ENCODE peak calls at places on chromosomes 7 and 10, in ten cellular contexts. One of them, this sample, is unnamed.

GRCh38 chr10:28722065-28722803 is 44.9 kb downstream of the BAMBI start:
- DNase-seq in foreskin fibroblast: peak
- DNase-seq in OCI-LY7: no peak
- DNase-seq in stomach: no peak
- DNase-seq in fibroblast of pulmonary artery: peak
- DNase-seq in AG10803: peak
- DNase-seq in HCT116: no peak
- DNase-seq in AG09309: no peak
- DNase-seq in spleen: peak
- DNase-seq in K562: no peak
- DNase-seq in this sample: no peak

GRCh38 chr7:81819861-81820260 is 50.0 kb upstream of the HGF start:
- DNase-seq in AG10803: peak
- DNase-seq in spleen: no peak
- DNase-seq in K562: no peak
- DNase-seq in fibroblast of pulmonary artery: no peak
- DNase-seq in foreskin fibroblast: peak
- DNase-seq in OCI-LY7: no peak
- DNase-seq in AG09309: no peak
- DNase-seq in HCT116: no peak
- DNase-seq in stomach: no peak
- DNase-seq in this sample: no peak

GRCh38 chr10:36209480-36209879 is 567.4 kb upstream of the FZD8 start:
- DNase-seq in AG09309: no peak
- DNase-seq in K562: no peak
- DNase-seq in HCT116: no peak
- DNase-seq in AG10803: no peak
- DNase-seq in spleen: no peak
- DNase-seq in fibroblast of pulmonary artery: no peak
- DNase-seq in stomach: no peak
- DNase-seq in OCI-LY7: no peak
- DNase-seq in foreskin fibroblast: no peak
- DNase-seq in this sample: no peak

GRCh38 chr7:3673524-3673923 is 372.5 kb downstream of the SDK1 start:
- DNase-seq in AG10803: no peak
- DNase-seq in HCT116: no peak
- DNase-seq in stomach: peak
- DNase-seq in OCI-LY7: peak
- DNase-seq in foreskin fibroblast: no peak
- DNase-seq in AG09309: no peak
- DNase-seq in fibroblast of pulmonary artery: peak
- DNase-seq in K562: peak
- DNase-seq in spleen: no peak
- DNase-seq in this sample: no peak

GRCh38 chr7:35758421-35758820 is 42.4 kb upstream of the SEPTIN7 start:
- DNase-seq in foreskin fibroblast: no peak
- DNase-seq in K562: peak
- DNase-seq in OCI-LY7: peak
- DNase-seq in HCT116: no peak
- DNase-seq in AG09309: no peak
- DNase-seq in stomach: no peak
- DNase-seq in AG10803: no peak
- DNase-seq in fibroblast of pulmonary artery: no peak
- DNase-seq in spleen: no peak
- DNase-seq in this sample: no peak

GRCh38 chr10:73771722-73772279 is 10.0 kb upstream of the CHCHD1 start:
- DNase-seq in stomach: peak
- DNase-seq in HCT116: peak
- DNase-seq in AG10803: peak
- DNase-seq in spleen: peak
- DNase-seq in AG09309: no peak
- DNase-seq in OCI-LY7: peak
- DNase-seq in foreskin fibroblast: peak
- DNase-seq in fibroblast of pulmonary artery: peak
- DNase-seq in K562: no peak
- DNase-seq in this sample: no peak

GRCh38 chr7:138396251-138397070 is 63.6 kb upstream of the TRIM24 start:
- DNase-seq in K562: no peak
- DNase-seq in stomach: peak
- DNase-seq in foreskin fibroblast: no peak
- DNase-seq in spleen: no peak
- DNase-seq in AG09309: no peak
- DNase-seq in AG10803: no peak
- DNase-seq in HCT116: no peak
- DNase-seq in fibroblast of pulmonary artery: no peak
- DNase-seq in OCI-LY7: no peak
- DNase-seq in this sample: peak

GRCh38 chr10:24469993-24470392 is 253.7 kb downstream of the ARHGAP21 start:
- DNase-seq in OCI-LY7: no peak
- DNase-seq in K562: no peak
- DNase-seq in fibroblast of pulmonary artery: no peak
- DNase-seq in stomach: no peak
- DNase-seq in spleen: no peak
- DNase-seq in foreskin fibroblast: peak
- DNase-seq in HCT116: no peak
- DNase-seq in AG09309: no peak
- DNase-seq in AG10803: no peak
- DNase-seq in this sample: peak

GRCh38 chr7:99102809-99103690 is 40.9 kb downstream of the SMURF1 start:
- DNase-seq in foreskin fibroblast: peak
- DNase-seq in stomach: no peak
- DNase-seq in spleen: no peak
- DNase-seq in OCI-LY7: no peak
- DNase-seq in K562: no peak
- DNase-seq in AG10803: peak
- DNase-seq in fibroblast of pulmonary artery: peak
- DNase-seq in HCT116: no peak
- DNase-seq in AG09309: no peak
- DNase-seq in this sample: no peak

GRCh38 chr7:127393370-127394058 is 1.0 kb upstream of the ZNF800 start:
- DNase-seq in foreskin fibroblast: peak
- DNase-seq in OCI-LY7: no peak
- DNase-seq in HCT116: no peak
- DNase-seq in stomach: no peak
- DNase-seq in AG10803: peak
- DNase-seq in K562: no peak
- DNase-seq in spleen: peak
- DNase-seq in fibroblast of pulmonary artery: no peak
- DNase-seq in AG09309: no peak
- DNase-seq in this sample: no peak

GRCh38 chr7:27106181-27106905 is 3.9 kb upstream of the HOXA2 start:
- DNase-seq in K562: no peak
- DNase-seq in foreskin fibroblast: peak
- DNase-seq in HCT116: no peak
- DNase-seq in stomach: no peak
- DNase-seq in AG09309: no peak
- DNase-seq in spleen: no peak
- DNase-seq in OCI-LY7: no peak
- DNase-seq in fibroblast of pulmonary artery: no peak
- DNase-seq in AG10803: no peak
- DNase-seq in this sample: no peak

GRCh38 chr7:18978108-18978495 is 139.3 kb downstream of the TWIST1 start:
- DNase-seq in K562: no peak
- DNase-seq in foreskin fibroblast: peak
- DNase-seq in AG09309: peak
- DNase-seq in stomach: no peak
- DNase-seq in spleen: no peak
- DNase-seq in OCI-LY7: no peak
- DNase-seq in HCT116: peak
- DNase-seq in AG10803: peak
- DNase-seq in fibroblast of pulmonary artery: peak
- DNase-seq in this sample: peak

GRCh38 chr7:105020926-105021325 is 6.9 kb downstream of the KMT2E start:
- DNase-seq in HCT116: no peak
- DNase-seq in spleen: no peak
- DNase-seq in foreskin fibroblast: no peak
- DNase-seq in fibroblast of pulmonary artery: no peak
- DNase-seq in OCI-LY7: no peak
- DNase-seq in AG09309: no peak
- DNase-seq in K562: no peak
- DNase-seq in AG10803: no peak
- DNase-seq in stomach: no peak
- DNase-seq in this sample: no peak

GRCh38 chr7:105016083-105017075 is 2.4 kb downstream of the KMT2E start:
- DNase-seq in stomach: no peak
- DNase-seq in OCI-LY7: no peak
- DNase-seq in K562: no peak
- DNase-seq in AG10803: peak
- DNase-seq in fibroblast of pulmonary artery: peak
- DNase-seq in HCT116: no peak
- DNase-seq in AG09309: no peak
- DNase-seq in foreskin fibroblast: peak
- DNase-seq in spleen: no peak
- DNase-seq in this sample: no peak

GRCh38 chr7:105022458-105022857 is 8.5 kb downstream of the KMT2E start:
- DNase-seq in fibroblast of pulmonary artery: no peak
- DNase-seq in AG09309: no peak
- DNase-seq in stomach: no peak
- DNase-seq in HCT116: no peak
- DNase-seq in spleen: no peak
- DNase-seq in K562: no peak
- DNase-seq in AG10803: no peak
- DNase-seq in foreskin fibroblast: no peak
- DNase-seq in OCI-LY7: no peak
- DNase-seq in this sample: no peak

GRCh38 chr7:105017263-105018051 is 3.5 kb downstream of the KMT2E start:
- DNase-seq in HCT116: no peak
- DNase-seq in spleen: no peak
- DNase-seq in fibroblast of pulmonary artery: no peak
- DNase-seq in K562: no peak
- DNase-seq in AG09309: no peak
- DNase-seq in AG10803: no peak
- DNase-seq in foreskin fibroblast: no peak
- DNase-seq in OCI-LY7: peak
- DNase-seq in stomach: no peak
- DNase-seq in this sample: no peak

DNA sequence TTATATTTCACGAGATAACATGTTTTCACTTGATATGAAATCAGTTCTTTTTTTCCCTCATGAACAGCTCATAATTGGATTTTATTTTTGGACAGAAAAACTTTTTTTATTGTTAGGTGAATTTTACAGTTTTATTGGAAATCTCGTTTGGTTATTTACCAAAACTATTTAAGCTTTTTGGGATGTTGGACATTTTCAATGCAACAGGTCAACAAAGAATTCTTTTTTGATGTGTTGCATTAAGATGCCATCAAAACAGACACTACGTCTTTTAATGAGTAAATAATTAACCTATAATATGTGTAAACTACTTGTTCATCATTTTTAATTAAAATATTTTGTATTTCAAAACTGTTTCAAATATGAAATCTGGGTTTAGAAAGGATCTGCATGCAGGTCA is 5.3 kb downstream of the KMT2E start:
- DNase-seq in HCT116: no peak
- DNase-seq in stomach: no peak
- DNase-seq in foreskin fibroblast: no peak
- DNase-seq in AG09309: no peak
- DNase-seq in fibroblast of pulmonary artery: no peak
- DNase-seq in OCI-LY7: no peak
- DNase-seq in AG10803: no peak
- DNase-seq in K562: no peak
- DNase-seq in spleen: no peak
- DNase-seq in this sample: no peak
- H3K4me3 ChIP-seq in HCT116: no peak
- H3K4me3 ChIP-seq in stomach: peak
- H3K4me3 ChIP-seq in foreskin fibroblast: no peak
- H3K4me3 ChIP-seq in AG09309: no peak
- H3K4me3 ChIP-seq in fibroblast of pulmonary artery: no peak
- H3K4me3 ChIP-seq in OCI-LY7: peak
- H3K4me3 ChIP-seq in AG10803: no peak
- H3K4me3 ChIP-seq in K562: no peak
- H3K4me3 ChIP-seq in spleen: no peak
- H3K4me3 ChIP-seq in this sample: no peak

GRCh38 chr7:149497467-149498261 is at the start of gene ZNF746:
- DNase-seq in K562: peak
- DNase-seq in stomach: peak
- DNase-seq in OCI-LY7: peak
- DNase-seq in foreskin fibroblast: peak
- DNase-seq in HCT116: peak
- DNase-seq in AG09309: peak
- DNase-seq in fibroblast of pulmonary artery: peak
- DNase-seq in AG10803: peak
- DNase-seq in spleen: peak
- DNase-seq in this sample: no peak
- TF ChIP-seq CTCF in K562: peak
- TF ChIP-seq CTCF in stomach: no peak
- TF ChIP-seq CTCF in OCI-LY7: peak
- TF ChIP-seq CTCF in foreskin fibroblast: peak
- TF ChIP-seq CTCF in HCT116: peak
- TF ChIP-seq CTCF in AG09309: peak
- TF ChIP-seq CTCF in fibroblast of pulmonary artery: peak
- TF ChIP-seq CTCF in AG10803: peak
- TF ChIP-seq CTCF in spleen: peak
- TF ChIP-seq CTCF in this sample: peak

GRCh38 chr7:87747681-87748080 is 119.5 kb downstream of the RUNDC3B start:
- DNase-seq in spleen: no peak
- DNase-seq in K562: no peak
- DNase-seq in foreskin fibroblast: no peak
- DNase-seq in fibroblast of pulmonary artery: no peak
- DNase-seq in AG09309: no peak
- DNase-seq in stomach: no peak
- DNase-seq in AG10803: no peak
- DNase-seq in OCI-LY7: no peak
- DNase-seq in HCT116: no peak
- DNase-seq in this sample: no peak
- H3K4me3 ChIP-seq in spleen: no peak
- H3K4me3 ChIP-seq in K562: no peak
- H3K4me3 ChIP-seq in foreskin fibroblast: no peak
- H3K4me3 ChIP-seq in fibroblast of pulmonary artery: no peak
- H3K4me3 ChIP-seq in AG09309: no peak
- H3K4me3 ChIP-seq in stomach: no peak
- H3K4me3 ChIP-seq in AG10803: no peak
- H3K4me3 ChIP-seq in OCI-LY7: no peak
- H3K4me3 ChIP-seq in HCT116: no peak
- H3K4me3 ChIP-seq in this sample: no peak

DNA sequence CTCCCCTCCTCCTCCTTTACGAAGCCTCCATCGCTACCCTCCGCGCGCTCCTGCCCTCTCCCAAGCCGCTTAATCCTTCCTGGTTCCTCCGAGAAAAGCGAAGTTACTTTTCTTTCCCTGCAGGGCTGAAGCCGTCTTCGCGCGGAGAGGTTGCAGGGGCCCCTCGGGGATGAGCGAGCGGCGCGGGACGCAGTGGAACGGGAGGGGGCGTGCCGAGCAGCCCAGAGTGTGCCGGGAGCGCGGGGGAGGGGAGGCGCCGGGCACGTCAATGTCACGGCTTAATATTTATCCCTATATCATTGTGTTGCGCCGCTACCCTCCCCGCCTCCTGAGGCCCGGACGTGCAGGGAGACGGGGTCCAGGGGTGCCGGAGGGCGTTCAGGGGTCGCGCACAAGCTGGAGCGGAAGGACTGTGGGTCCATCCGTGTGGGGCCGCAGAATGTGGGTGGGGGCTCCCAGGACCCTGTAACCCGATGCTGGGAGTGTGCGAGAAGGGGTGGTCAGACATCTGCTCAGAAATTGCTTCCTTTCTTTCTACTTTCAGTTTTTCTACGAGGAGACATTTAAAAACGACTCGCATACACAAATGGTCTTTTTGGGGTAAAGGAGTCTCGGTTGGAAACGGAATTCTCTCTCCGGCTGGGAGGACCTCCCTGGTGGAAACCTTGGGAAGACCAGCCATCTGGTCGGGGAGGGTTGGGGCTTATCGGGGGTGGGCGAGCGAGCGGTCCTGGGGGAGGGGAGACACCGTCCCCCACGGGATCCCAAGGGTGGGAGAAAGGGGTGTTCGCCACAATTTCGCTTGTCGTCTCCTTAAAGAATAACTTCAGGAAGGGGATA is 2.4 kb downstream of the CDK6 start:
- DNase-seq in AG10803: peak
- DNase-seq in foreskin fibroblast: peak
- DNase-seq in stomach: peak
- DNase-seq in K562: peak
- DNase-seq in AG09309: no peak
- DNase-seq in spleen: peak
- DNase-seq in OCI-LY7: peak
- DNase-seq in fibroblast of pulmonary artery: peak
- DNase-seq in HCT116: no peak
- DNase-seq in this sample: no peak
- TF ChIP-seq CTCF in AG10803: peak
- TF ChIP-seq CTCF in foreskin fibroblast: peak
- TF ChIP-seq CTCF in stomach: no peak
- TF ChIP-seq CTCF in K562: peak
- TF ChIP-seq CTCF in AG09309: peak
- TF ChIP-seq CTCF in spleen: no peak
- TF ChIP-seq CTCF in OCI-LY7: no peak
- TF ChIP-seq CTCF in fibroblast of pulmonary artery: peak
- TF ChIP-seq CTCF in HCT116: peak
- TF ChIP-seq CTCF in this sample: no peak

This sample was measured in epithelial cell of proximal tubule.